ENCODE peak calls at places on chromosome 21, in four cellular contexts. One of them, this sample, is unnamed.

GRCh38 chr21:39022901-39023693 is 160.2 kb downstream of the PSMG1 start:
- DNase-seq in NCI-H2029 treated with DMSO at 0.1 percent for 48 hours: no peak
- DNase-seq in foreskin melanocyte: no peak
- DNase-seq in fibroblast of lung: peak
- DNase-seq in this sample: no peak

GRCh38 chr21:34276711-34277425 is 86.9 kb upstream of the KCNE2 start:
- DNase-seq in fibroblast of lung: no peak
- DNase-seq in foreskin melanocyte: peak
- DNase-seq in NCI-H2029 treated with DMSO at 0.1 percent for 48 hours: no peak
- DNase-seq in this sample: no peak

GRCh38 chr21:29194342-29194741 is 63.9 kb downstream of the MAP3K7CL start:
- DNase-seq in NCI-H2029 treated with DMSO at 0.1 percent for 48 hours: no peak
- DNase-seq in fibroblast of lung: no peak
- DNase-seq in foreskin melanocyte: no peak
- DNase-seq in this sample: no peak

GRCh38 chr21:21232320-21232719 is 234.1 kb downstream of the NCAM2 start:
- DNase-seq in NCI-H2029 treated with DMSO at 0.1 percent for 48 hours: no peak
- DNase-seq in foreskin melanocyte: peak
- DNase-seq in fibroblast of lung: peak
- DNase-seq in this sample: no peak

GRCh38 chr21:46021978-46022544 is 40.5 kb downstream of the COL6A1 start:
- DNase-seq in fibroblast of lung: no peak
- DNase-seq in NCI-H2029 treated with DMSO at 0.1 percent for 48 hours: no peak
- DNase-seq in foreskin melanocyte: no peak
- DNase-seq in this sample: no peak

GRCh38 chr21:26776320-26777021 is 68.7 kb downstream of the ADAMTS1 start:
- DNase-seq in NCI-H2029 treated with DMSO at 0.1 percent for 48 hours: no peak
- DNase-seq in foreskin melanocyte: no peak
- DNase-seq in fibroblast of lung: peak
- DNase-seq in this sample: no peak

GRCh38 chr21:36910581-36911307 is 55.7 kb downstream of the HLCS start:
- DNase-seq in foreskin melanocyte: no peak
- DNase-seq in NCI-H2029 treated with DMSO at 0.1 percent for 48 hours: peak
- DNase-seq in fibroblast of lung: peak
- DNase-seq in this sample: no peak

GRCh38 chr21:46001821-46002681 is 20.5 kb downstream of the COL6A1 start:
- DNase-seq in NCI-H2029 treated with DMSO at 0.1 percent for 48 hours: no peak
- DNase-seq in fibroblast of lung: no peak
- DNase-seq in foreskin melanocyte: no peak
- DNase-seq in this sample: no peak

GRCh38 chr21:42448683-42449082 is 45.0 kb downstream of the UBASH3A start:
- DNase-seq in fibroblast of lung: no peak
- DNase-seq in foreskin melanocyte: no peak
- DNase-seq in NCI-H2029 treated with DMSO at 0.1 percent for 48 hours: no peak
- DNase-seq in this sample: no peak

GRCh38 chr21:33411949-33412430 is 8.8 kb downstream of the IFNGR2 start:
- DNase-seq in foreskin melanocyte: no peak
- DNase-seq in NCI-H2029 treated with DMSO at 0.1 percent for 48 hours: no peak
- DNase-seq in fibroblast of lung: no peak
- DNase-seq in this sample: no peak

GRCh38 chr21:34857874-34858273 is 189.1 kb downstream of the CLIC6 start:
- DNase-seq in NCI-H2029 treated with DMSO at 0.1 percent for 48 hours: no peak
- DNase-seq in foreskin melanocyte: no peak
- DNase-seq in fibroblast of lung: no peak
- DNase-seq in this sample: no peak

GRCh38 chr21:26469789-26470188 is 103.3 kb downstream of the CYYR1 start:
- DNase-seq in NCI-H2029 treated with DMSO at 0.1 percent for 48 hours: no peak
- DNase-seq in foreskin melanocyte: peak
- DNase-seq in fibroblast of lung: peak
- DNase-seq in this sample: no peak

GRCh38 chr21:45282283-45283018 is 5.2 kb downstream of the POFUT2 start:
- DNase-seq in fibroblast of lung: no peak
- DNase-seq in NCI-H2029 treated with DMSO at 0.1 percent for 48 hours: no peak
- DNase-seq in foreskin melanocyte: no peak
- DNase-seq in this sample: no peak